ENCODE peak calls at places on chromosome 14, in seven cellular contexts. S is NCI-H82; M is left ventricle myocardium inferior; F is naive thymus-derived CD4-positive, alpha-beta T cell; G is activated gamma-delta T cell; R is head of caudate nucleus; Z is endodermal cell. C is an unnamed sample.

GRCh38 chr14:103692871-103693270 is 22.4 kb downstream of the XRCC3 start:
- DNase-seq in S (no peak), M (no peak), F (no peak), G (no peak), R (peak; percentile 22), Z (no peak), C (no peak)

GRCh38 chr14:100545359-100545758 is 41.9 kb downstream of the BEGAIN start:
- DNase-seq in S (no peak), M (no peak), F (no peak), G (no peak), R (no peak), Z (no peak), C (no peak)

GRCh38 chr14:63394856-63395255 is 76.1 kb upstream of the GPHB5 start:
- DNase-seq in S (no peak), M (no peak), F (no peak), G (no peak), R (no peak), Z (no peak), C (no peak)

GRCh38 chr14:100165376-100165775 is 5.9 kb upstream of the DEGS2 start:
- DNase-seq in S (peak; percentile 22), M (no peak), F (no peak), G (no peak), R (no peak), Z (peak; percentile 84), C (peak; percentile 56)

GRCh38 chr14:22887990-22888378 is 5.0 kb downstream of the REM2 start:
- DNase-seq in S (peak; percentile 58), M (no peak), F (no peak), G (no peak), R (peak; percentile 76), Z (no peak), C (peak; percentile 26)

GRCh38 chr14:81406863-81407262 is 6.7 kb upstream of the STON2 start:
- DNase-seq in S (no peak), M (no peak), F (no peak), G (no peak), R (no peak), Z (no peak), C (peak; percentile 84)

GRCh38 chr14:35161231-35161630 is 38.9 kb downstream of the PRORP start:
- DNase-seq in S (no peak), M (no peak), F (no peak), G (no peak), R (no peak), Z (no peak), C (no peak)

GRCh38 chr14:23751591-23751990 is 115.4 kb downstream of the DHRS2 start:
- DNase-seq in S (no peak), M (no peak), F (no peak), G (no peak), R (no peak), Z (no peak), C (no peak)

GRCh38 chr14:49732896-49733295 is 35.1 kb upstream of the KLHDC2 start:
- DNase-seq in S (no peak), M (no peak), F (no peak), G (no peak), R (no peak), Z (no peak), C (no peak)

GRCh38 chr14:66920196-66920595 is 269.0 kb upstream of the GARIN2 start:
- DNase-seq in S (no peak), M (no peak), F (no peak), G (no peak), R (no peak), Z (no peak), C (no peak)

GRCh38 chr14:73713206-73713803 is 879 bp downstream of the PNMA1 start:
- DNase-seq in S (peak; percentile 57), M (no peak), F (no peak), G (no peak), R (no peak), Z (no peak), C (no peak)

GRCh38 chr14:36996133-36996856 is 176.1 kb downstream of the SLC25A21 start:
- DNase-seq in S (no peak), M (no peak), F (no peak), G (no peak), R (no peak), Z (no peak), C (no peak)

GRCh38 chr14:94686511-94687160 is 74.4 kb downstream of the SERPINA3 start:
- DNase-seq in S (no peak), M (no peak), F (no peak), G (no peak), R (no peak), Z (no peak), C (no peak)

GRCh38 chr14:71322660-71323250 is 415.5 kb downstream of the PCNX1 start:
- DNase-seq in S (peak; percentile 8), M (no peak), F (peak; percentile 35), G (no peak), R (no peak), Z (no peak), C (peak; percentile 50)

GRCh38 chr14:93094121-93094918 is 21.4 kb downstream of the ITPK1 start:
- DNase-seq in S (no peak), M (no peak), F (no peak), G (no peak), R (no peak), Z (no peak), C (no peak)

GRCh38 chr14:94393474-94393873 is 5.1 kb upstream of the SERPINA1 start:
- DNase-seq in S (no peak), M (no peak), F (no peak), G (no peak), R (no peak), Z (no peak), C (no peak)

GRCh38 chr14:25006961-25007795 is 42.8 kb downstream of the STXBP6 start:
- DNase-seq in S (no peak), M (no peak), F (no peak), G (no peak), R (no peak), Z (no peak), C (peak; percentile 51)

C was measured in NCI-H69.